ENCODE peak calls at places on chromosomes 6 and 20, in seven cellular contexts. One of them, this sample, is unnamed.

GRCh38 chr6:107173779-107174178 is 58.5 kb upstream of the BEND3 start:
- DNase-seq in HCT116: no peak
- DNase-seq in SK-N-SH: no peak
- DNase-seq in GM12878: no peak
- DNase-seq in K562: no peak
- DNase-seq in H1: no peak
- DNase-seq in HepG2: no peak
- DNase-seq in this sample: no peak

GRCh38 chr6:83384751-83385150 is 46.1 kb downstream of the ME1 start:
- DNase-seq in SK-N-SH: no peak
- DNase-seq in H1: no peak
- DNase-seq in HCT116: no peak
- DNase-seq in K562: no peak
- DNase-seq in HepG2: no peak
- DNase-seq in GM12878: no peak
- DNase-seq in this sample: no peak

GRCh38 chr6:4369616-4370015 is 234.2 kb upstream of the ECI2 start:
- DNase-seq in H1: no peak
- DNase-seq in SK-N-SH: no peak
- DNase-seq in HepG2: no peak
- DNase-seq in K562: no peak
- DNase-seq in HCT116: no peak
- DNase-seq in GM12878: no peak
- DNase-seq in this sample: peak; percentile 49

GRCh38 chr20:25197173-25197869 is 1.8 kb downstream of the ENTPD6 start:
- DNase-seq in SK-N-SH: no peak
- DNase-seq in HCT116: no peak
- DNase-seq in HepG2: no peak
- DNase-seq in GM12878: no peak
- DNase-seq in K562: peak; percentile 12
- DNase-seq in H1: no peak
- DNase-seq in this sample: no peak

GRCh38 chr20:11451793-11452291 is 465.9 kb upstream of the BTBD3 start:
- DNase-seq in HCT116: peak; percentile 26
- DNase-seq in SK-N-SH: no peak
- DNase-seq in HepG2: no peak
- DNase-seq in GM12878: no peak
- DNase-seq in H1: no peak
- DNase-seq in K562: no peak
- DNase-seq in this sample: no peak

GRCh38 chr6:170006524-170007467 is 255.4 kb downstream of the ERMARD start:
- DNase-seq in SK-N-SH: no peak
- DNase-seq in K562: no peak
- DNase-seq in H1: peak; percentile 86
- DNase-seq in GM12878: no peak
- DNase-seq in HCT116: no peak
- DNase-seq in HepG2: no peak
- DNase-seq in this sample: no peak

GRCh38 chr20:63652192-63652980 is 838 bp downstream of the STMN3 start:
- DNase-seq in K562: peak; percentile 62
- DNase-seq in SK-N-SH: peak; percentile 90
- DNase-seq in HCT116: no peak
- DNase-seq in H1: peak; percentile 82
- DNase-seq in GM12878: no peak
- DNase-seq in HepG2: peak; percentile 41
- DNase-seq in this sample: no peak

GRCh38 chr20:56750430-56750829 is 121.3 kb downstream of the TFAP2C start:
- DNase-seq in H1: peak; percentile 77
- DNase-seq in GM12878: no peak
- DNase-seq in SK-N-SH: no peak
- DNase-seq in K562: no peak
- DNase-seq in HepG2: no peak
- DNase-seq in HCT116: peak; percentile 10
- DNase-seq in this sample: no peak

GRCh38 chr6:11386323-11386722 is 151.2 kb upstream of the TMEM170B start:
- DNase-seq in K562: no peak
- DNase-seq in SK-N-SH: no peak
- DNase-seq in GM12878: peak; percentile 88
- DNase-seq in HepG2: no peak
- DNase-seq in H1: no peak
- DNase-seq in HCT116: no peak
- DNase-seq in this sample: no peak

GRCh38 chr6:149102324-149102723 is 215.2 kb upstream of the TAB2 start:
- DNase-seq in K562: no peak
- DNase-seq in GM12878: no peak
- DNase-seq in HCT116: no peak
- DNase-seq in HepG2: no peak
- DNase-seq in H1: no peak
- DNase-seq in SK-N-SH: no peak
- DNase-seq in this sample: no peak

GRCh38 chr6:128641701-128642100 is 121.3 kb upstream of the PTPRK start:
- DNase-seq in HCT116: no peak
- DNase-seq in GM12878: no peak
- DNase-seq in H1: no peak
- DNase-seq in SK-N-SH: no peak
- DNase-seq in K562: no peak
- DNase-seq in HepG2: no peak
- DNase-seq in this sample: no peak

GRCh38 chr6:111361648-111362047 is 121.4 kb downstream of the REV3L start:
- DNase-seq in GM12878: no peak
- DNase-seq in HepG2: peak; percentile 39
- DNase-seq in HCT116: peak; percentile 10
- DNase-seq in H1: no peak
- DNase-seq in SK-N-SH: peak; percentile 46
- DNase-seq in K562: peak; percentile 31
- DNase-seq in this sample: peak; percentile 36

GRCh38 chr20:53660078-53660909 is 66.7 kb upstream of the ZNF217 start:
- DNase-seq in HCT116: no peak
- DNase-seq in K562: no peak
- DNase-seq in GM12878: no peak
- DNase-seq in HepG2: no peak
- DNase-seq in H1: peak; percentile 53
- DNase-seq in SK-N-SH: no peak
- DNase-seq in this sample: no peak

GRCh38 chr6:135870722-135871121 is 19.2 kb downstream of the PDE7B start:
- DNase-seq in SK-N-SH: no peak
- DNase-seq in H1: no peak
- DNase-seq in K562: no peak
- DNase-seq in HCT116: no peak
- DNase-seq in GM12878: no peak
- DNase-seq in HepG2: no peak
- DNase-seq in this sample: no peak

GRCh38 chr6:53803081-53803860 is 8.5 kb downstream of the LRRC1 start:
- DNase-seq in H1: no peak
- DNase-seq in K562: no peak
- DNase-seq in HepG2: no peak
- DNase-seq in HCT116: no peak
- DNase-seq in GM12878: no peak
- DNase-seq in SK-N-SH: no peak
- DNase-seq in this sample: no peak

GRCh38 chr6:168385858-168386735 is 54.9 kb upstream of the SMOC2 start:
- DNase-seq in HepG2: no peak
- DNase-seq in HCT116: no peak
- DNase-seq in GM12878: no peak
- DNase-seq in SK-N-SH: no peak
- DNase-seq in H1: no peak
- DNase-seq in K562: no peak
- DNase-seq in this sample: peak; percentile 31

GRCh38 chr20:63567132-63567381 is 7.0 kb downstream of the HELZ2 start:
- DNase-seq in K562: no peak
- DNase-seq in SK-N-SH: no peak
- DNase-seq in GM12878: no peak
- DNase-seq in HepG2: no peak
- DNase-seq in H1: no peak
- DNase-seq in HCT116: no peak
- DNase-seq in this sample: no peak

GRCh38 chr6:33772114-33772830 is 16.7 kb downstream of the LEMD2 start:
- DNase-seq in K562: no peak
- DNase-seq in H1: no peak
- DNase-seq in HCT116: no peak
- DNase-seq in SK-N-SH: no peak
- DNase-seq in HepG2: no peak
- DNase-seq in GM12878: no peak
- DNase-seq in this sample: no peak

GRCh38 chr6:75098709-75099108 is 107.1 kb downstream of the COL12A1 start:
- DNase-seq in H1: no peak
- DNase-seq in K562: no peak
- DNase-seq in GM12878: no peak
- DNase-seq in HCT116: peak; percentile 47
- DNase-seq in SK-N-SH: no peak
- DNase-seq in HepG2: peak; percentile 3
- DNase-seq in this sample: no peak

GRCh38 chr20:11777861-11778570 is 139.7 kb upstream of the BTBD3 start:
- DNase-seq in SK-N-SH: peak; percentile 17
- DNase-seq in GM12878: no peak
- DNase-seq in HepG2: no peak
- DNase-seq in HCT116: no peak
- DNase-seq in K562: no peak
- DNase-seq in H1: no peak
- DNase-seq in this sample: no peak

GRCh38 chr20:62740286-62741141 is 31.9 kb downstream of the NTSR1 start:
- DNase-seq in K562: peak; percentile 72
- DNase-seq in HCT116: peak; percentile 97
- DNase-seq in H1: no peak
- DNase-seq in HepG2: peak; percentile 54
- DNase-seq in GM12878: peak; percentile 78
- DNase-seq in SK-N-SH: no peak
- DNase-seq in this sample: no peak

GRCh38 chr20:52025938-52026337 is 165.6 kb downstream of the ZFP64 start:
- DNase-seq in SK-N-SH: no peak
- DNase-seq in GM12878: no peak
- DNase-seq in HepG2: peak; percentile 79
- DNase-seq in H1: no peak
- DNase-seq in K562: no peak
- DNase-seq in HCT116: no peak
- DNase-seq in this sample: no peak

GRCh38 chr20:37194616-37195015 is 15.3 kb upstream of the MROH8 start:
- DNase-seq in SK-N-SH: no peak
- DNase-seq in HCT116: no peak
- DNase-seq in GM12878: no peak
- DNase-seq in K562: no peak
- DNase-seq in H1: no peak
- DNase-seq in HepG2: no peak
- DNase-seq in this sample: no peak

GRCh38 chr20:37193821-37194220 is 14.5 kb upstream of the MROH8 start:
- DNase-seq in H1: no peak
- DNase-seq in SK-N-SH: no peak
- DNase-seq in GM12878: no peak
- DNase-seq in HepG2: no peak
- DNase-seq in K562: no peak
- DNase-seq in HCT116: no peak
- DNase-seq in this sample: no peak

GRCh38 chr20:37190354-37190753 is 11.0 kb upstream of the MROH8 start:
- DNase-seq in HCT116: no peak
- DNase-seq in GM12878: no peak
- DNase-seq in H1: no peak
- DNase-seq in HepG2: no peak
- DNase-seq in SK-N-SH: no peak
- DNase-seq in K562: no peak
- DNase-seq in this sample: no peak

GRCh38 chr20:37193226-37193625 is 13.9 kb upstream of the MROH8 start:
- DNase-seq in K562: no peak
- DNase-seq in H1: no peak
- DNase-seq in SK-N-SH: no peak
- DNase-seq in HCT116: no peak
- DNase-seq in HepG2: no peak
- DNase-seq in GM12878: no peak
- DNase-seq in this sample: no peak

GRCh38 chr20:37192137-37192854 is 12.9 kb upstream of the MROH8 start:
- DNase-seq in GM12878: no peak
- DNase-seq in HCT116: peak; percentile 43
- DNase-seq in K562: peak; percentile 82
- DNase-seq in HepG2: peak; percentile 80
- DNase-seq in SK-N-SH: peak; percentile 78
- DNase-seq in H1: peak; percentile 87
- DNase-seq in this sample: peak; percentile 83
- TF ChIP-seq JUND in GM12878: no peak
- TF ChIP-seq JUND in HCT116: no peak
- TF ChIP-seq JUND in K562: peak; percentile 20
- TF ChIP-seq JUND in HepG2: no peak
- TF ChIP-seq JUND in SK-N-SH: no peak
- TF ChIP-seq JUND in H1: no peak
- TF ChIP-seq JUND in this sample: no peak

GRCh38 chr6:138692978-138693909 is 80.3 kb upstream of the CCDC28A start:
- DNase-seq in K562: peak; percentile 52
- DNase-seq in H1: peak; percentile 81
- DNase-seq in HCT116: peak; percentile 48
- DNase-seq in GM12878: no peak
- DNase-seq in HepG2: peak; percentile 54
- DNase-seq in SK-N-SH: peak; percentile 59
- DNase-seq in this sample: peak; percentile 88
- TF ChIP-seq JUND in K562: no peak
- TF ChIP-seq JUND in H1: no peak
- TF ChIP-seq JUND in HCT116: no peak
- TF ChIP-seq JUND in GM12878: peak; percentile 8
- TF ChIP-seq JUND in HepG2: no peak
- TF ChIP-seq JUND in SK-N-SH: no peak
- TF ChIP-seq JUND in this sample: no peak

GRCh38 chr6:70398783-70399730 is 14.3 kb upstream of the FAM135A start:
- DNase-seq in H1: no peak
- DNase-seq in GM12878: no peak
- DNase-seq in K562: peak; percentile 53
- DNase-seq in HepG2: peak; percentile 96
- DNase-seq in SK-N-SH: no peak
- DNase-seq in HCT116: peak; percentile 97
- DNase-seq in this sample: no peak
- TF ChIP-seq JUND in H1: no peak
- TF ChIP-seq JUND in GM12878: no peak
- TF ChIP-seq JUND in K562: peak; percentile 48
- TF ChIP-seq JUND in HepG2: peak; percentile 13
- TF ChIP-seq JUND in SK-N-SH: no peak
- TF ChIP-seq JUND in HCT116: peak; percentile 95
- TF ChIP-seq JUND in this sample: no peak

GRCh38 chr20:20405619-20406018 is 37.7 kb downstream of the INSM1 start:
- DNase-seq in H1: no peak
- DNase-seq in HCT116: no peak
- DNase-seq in SK-N-SH: no peak
- DNase-seq in HepG2: no peak
- DNase-seq in GM12878: no peak
- DNase-seq in K562: no peak
- DNase-seq in this sample: no peak
- TF ChIP-seq JUND in H1: no peak
- TF ChIP-seq JUND in HCT116: no peak
- TF ChIP-seq JUND in SK-N-SH: no peak
- TF ChIP-seq JUND in HepG2: no peak
- TF ChIP-seq JUND in GM12878: no peak
- TF ChIP-seq JUND in K562: no peak
- TF ChIP-seq JUND in this sample: no peak

GRCh38 chr6:130041594-130041993 is 23.2 kb downstream of the L3MBTL3 start:
- DNase-seq in K562: no peak
- DNase-seq in GM12878: no peak
- DNase-seq in HepG2: no peak
- DNase-seq in HCT116: no peak
- DNase-seq in H1: no peak
- DNase-seq in SK-N-SH: no peak
- DNase-seq in this sample: no peak
- TF ChIP-seq JUND in K562: no peak
- TF ChIP-seq JUND in GM12878: no peak
- TF ChIP-seq JUND in HepG2: no peak
- TF ChIP-seq JUND in HCT116: no peak
- TF ChIP-seq JUND in H1: no peak
- TF ChIP-seq JUND in SK-N-SH: no peak
- TF ChIP-seq JUND in this sample: no peak